ENCODE peak calls at places on chromosomes 2 and 18, in eight cellular contexts. O, A, P, V, Z, U, B and Y are unnamed samples.

GRCh38 chr2:159124441-159124911 is 156.0 kb downstream of the TANC1 start:
- DNase-seq in O (no peak), A (peak; percentile 88), P (peak; percentile 58), V (peak; percentile 63), Z (no peak), U (peak; percentile 87), B (peak; percentile 31), Y (no peak)

GRCh38 chr18:9172506-9173127 is 36.0 kb downstream of the ANKRD12 start:
- DNase-seq in O (no peak), A (no peak), P (no peak), V (no peak), Z (no peak), U (no peak), B (no peak), Y (no peak)

GRCh38 chr2:231068525-231069222 is 12.0 kb downstream of the PSMD1 start:
- DNase-seq in O (no peak), A (peak; percentile 7), P (no peak), V (no peak), Z (no peak), U (peak; percentile 87), B (no peak), Y (no peak)

GRCh38 chr2:203960791-203961190 is 24.2 kb downstream of the ICOS start:
- DNase-seq in O (no peak), A (no peak), P (no peak), V (no peak), Z (no peak), U (no peak), B (no peak), Y (no peak)

GRCh38 chr2:141201161-141201560 is 929.7 kb downstream of the LRP1B start:
- DNase-seq in O (no peak), A (no peak), P (no peak), V (no peak), Z (no peak), U (no peak), B (no peak), Y (no peak)

GRCh38 chr2:160652236-160652635 is 158.6 kb upstream of the RBMS1 start:
- DNase-seq in O (no peak), A (no peak), P (no peak), V (peak; percentile 56), Z (no peak), U (peak; percentile 48), B (no peak), Y (no peak)

GRCh38 chr2:69007169-69007568 is 5.8 kb upstream of the ANTXR1 start:
- DNase-seq in O (no peak), A (no peak), P (no peak), V (no peak), Z (no peak), U (no peak), B (no peak), Y (no peak)

GRCh38 chr2:158624071-158624470 is 167.3 kb downstream of the PKP4 start:
- DNase-seq in O (no peak), A (no peak), P (no peak), V (no peak), Z (no peak), U (no peak), B (no peak), Y (no peak)

GRCh38 chr18:42401131-42401673 is 446.2 kb downstream of the PIK3C3 start:
- DNase-seq in O (no peak), A (no peak), P (no peak), V (no peak), Z (no peak), U (no peak), B (no peak), Y (no peak)

GRCh38 chr18:59459352-59460059 is 100.4 kb upstream of the LMAN1 start:
- DNase-seq in O (no peak), A (peak; percentile 83), P (no peak), V (no peak), Z (no peak), U (no peak), B (no peak), Y (no peak)

GRCh38 chr18:73756256-73757091 is 391.2 kb downstream of the FBXO15 start:
- DNase-seq in O (no peak), A (no peak), P (no peak), V (no peak), Z (no peak), U (no peak), B (no peak), Y (no peak)

GRCh38 chr18:59900222-59901128 is 679 bp downstream of the PMAIP1 start:
- DNase-seq in O (no peak), A (peak; percentile 88), P (peak; percentile 21), V (peak; percentile 64), Z (peak; percentile 22), U (peak; percentile 81), B (no peak), Y (no peak)

GRCh38 chr2:170885130-170885791 is 43.8 kb upstream of the GORASP2 start:
- DNase-seq in O (no peak), A (no peak), P (no peak), V (no peak), Z (no peak), U (no peak), B (no peak), Y (no peak)

GRCh38 chr2:111133603-111134002 is 12.9 kb downstream of the BCL2L11 start:
- DNase-seq in O (no peak), A (no peak), P (no peak), V (no peak), Z (no peak), U (no peak), B (no peak), Y (no peak)

GRCh38 chr2:196335238-196335637 is 163.9 kb upstream of the STK17B start:
- DNase-seq in O (no peak), A (peak; percentile 51), P (no peak), V (no peak), Z (no peak), U (no peak), B (no peak), Y (no peak)

GRCh38 chr2:127173073-127173472 is 47.0 kb downstream of the CYP27C1 start:
- DNase-seq in O (no peak), A (peak; percentile 92), P (peak; percentile 61), V (no peak), Z (no peak), U (no peak), B (peak; percentile 56), Y (peak; percentile 83)

GRCh38 chr2:150937030-150937429 is 324.6 kb downstream of the RBM43 start:
- DNase-seq in O (no peak), A (no peak), P (no peak), V (no peak), Z (no peak), U (no peak), B (no peak), Y (no peak)

GRCh38 chr2:110828330-110828729 is 96.0 kb downstream of the ACOXL start:
- DNase-seq in O (no peak), A (peak; percentile 3), P (no peak), V (no peak), Z (no peak), U (no peak), B (no peak), Y (no peak)

GRCh38 chr2:12579018-12579417 is 137.7 kb upstream of the TRIB2 start:
- DNase-seq in O (no peak), A (no peak), P (no peak), V (no peak), Z (no peak), U (no peak), B (no peak), Y (no peak)

GRCh38 chr18:9516437-9517064 is 41.2 kb downstream of the RALBP1 start:
- DNase-seq in O (no peak), A (peak; percentile 72), P (no peak), V (no peak), Z (no peak), U (peak; percentile 22), B (no peak), Y (no peak)

GRCh38 chr2:82735336-82735735 is 1723.7 kb downstream of the SUCLG1 start:
- DNase-seq in O (no peak), A (no peak), P (no peak), V (no peak), Z (no peak), U (no peak), B (no peak), Y (no peak)

GRCh38 chr18:23718731-23719130 is 29.5 kb downstream of the LAMA3 start:
- DNase-seq in O (no peak), A (no peak), P (no peak), V (no peak), Z (no peak), U (no peak), B (no peak), Y (no peak)

GRCh38 chr2:210502997-210503621 is 26.6 kb upstream of the LANCL1 start:
- DNase-seq in O (no peak), A (peak; percentile 64), P (no peak), V (peak; percentile 48), Z (peak; percentile 64), U (peak; percentile 81), B (peak; percentile 27), Y (no peak)

GRCh38 chr2:37037771-37038170 is 46.4 kb downstream of the HEATR5B start:
- DNase-seq in O (no peak), A (no peak), P (no peak), V (no peak), Z (no peak), U (no peak), B (no peak), Y (no peak)
- H3K36me3 ChIP-seq in O (no peaks in the 10 kb centered on the region), A (no peaks in the 10 kb centered on the region), P (no peaks in the 10 kb centered on the region), V (peaks cover 39% of the 10 kb centered on the region), Z (peaks cover 5% of the 10 kb centered on the region), U (peaks cover 4% of the 10 kb centered on the region), B (no peaks in the 10 kb centered on the region), Y (peaks cover 18% of the 10 kb centered on the region)

GRCh38 chr2:190916829-190917228 is 36.2 kb downstream of the GLS start:
- DNase-seq in O (no peak), A (no peak), P (no peak), V (no peak), Z (no peak), U (no peak), B (no peak), Y (no peak)
- H3K36me3 ChIP-seq in O (peaks cover 2% of the 10 kb centered on the region), A (peaks cover 6% of the 10 kb centered on the region), P (no peaks in the 10 kb centered on the region), V (peaks cover 13% of the 10 kb centered on the region), Z (peaks cover 4% of the 10 kb centered on the region), U (peaks cover 3% of the 10 kb centered on the region), B (no peaks in the 10 kb centered on the region), Y (peaks cover 33% of the 10 kb centered on the region)

GRCh38 chr2:221897718-221898117 is 325.6 kb upstream of the EPHA4 start:
- DNase-seq in O (no peak), A (no peak), P (no peak), V (no peak), Z (no peak), U (no peak), B (no peak), Y (no peak)

GRCh38 chr2:221895366-221896121 is 323.4 kb upstream of the EPHA4 start:
- DNase-seq in O (no peak), A (peak; percentile 6), P (peak; percentile 41), V (no peak), Z (no peak), U (no peak), B (no peak), Y (no peak)

GRCh38 chr2:221896505-221897151 is 324.5 kb upstream of the EPHA4 start:
- DNase-seq in O (no peak), A (peak; percentile 60), P (no peak), V (no peak), Z (no peak), U (no peak), B (no peak), Y (no peak)
- H3K36me3 ChIP-seq in O (no peaks in the 10 kb centered on the region), A (no peaks in the 10 kb centered on the region), P (no peaks in the 10 kb centered on the region), V (no peaks in the 10 kb centered on the region), Z (no peaks in the 10 kb centered on the region), U (no peaks in the 10 kb centered on the region), B (no peaks in the 10 kb centered on the region), Y (no peaks in the 10 kb centered on the region)

DNA sequence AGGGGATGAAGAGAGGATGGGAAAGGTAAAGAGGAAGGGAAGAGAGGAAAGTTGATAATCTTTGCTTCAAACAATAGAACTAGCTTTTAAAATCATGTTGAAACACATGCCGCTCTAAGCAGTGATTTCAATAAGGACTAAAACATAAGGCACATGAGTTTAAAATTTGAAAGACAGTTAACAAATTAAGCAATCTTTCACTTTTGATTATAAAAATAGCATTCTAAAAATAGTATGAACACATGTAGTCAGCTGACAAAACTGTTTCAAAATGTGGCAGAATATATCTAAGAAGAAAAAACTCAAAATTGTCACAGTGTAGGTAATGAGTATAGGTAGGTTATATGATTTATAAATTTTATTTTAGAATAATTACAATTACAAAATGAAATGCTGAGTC is 25.3 kb downstream of the PSME4 start:
- DNase-seq in O (no peak), A (no peak), P (no peak), V (no peak), Z (no peak), U (no peak), B (no peak), Y (no peak)
- H3K36me3 ChIP-seq in O (peaks cover 2% of the 10 kb centered on the region), A (peaks cover 5% of the 10 kb centered on the region), P (no peaks in the 10 kb centered on the region), V (peaks cover 24% of the 10 kb centered on the region), Z (peaks cover 5% of the 10 kb centered on the region), U (no peaks in the 10 kb centered on the region), B (no peaks in the 10 kb centered on the region), Y (peaks cover 19% of the 10 kb centered on the region)